ENCODE peak calls at places on chromosomes 1 and 21, in five cellular contexts. One of them, this sample, is unnamed.

GRCh38 chr21:24395320-24395933 is 1211.9 kb downstream of the MRPL39 start:
- DNase-seq in transverse colon: no peak
- DNase-seq in cardiac muscle cell: no peak
- DNase-seq in PC-3: no peak
- DNase-seq in heart left ventricle: no peak
- DNase-seq in this sample: no peak

GRCh38 chr1:179080866-179081695 is 789 bp upstream of the TOR3A start:
- DNase-seq in transverse colon: no peak
- DNase-seq in cardiac muscle cell: no peak
- DNase-seq in PC-3: no peak
- DNase-seq in heart left ventricle: no peak
- DNase-seq in this sample: no peak

GRCh38 chr1:107895403-107896181 is 69.4 kb downstream of the VAV3 start:
- DNase-seq in transverse colon: no peak
- DNase-seq in cardiac muscle cell: no peak
- DNase-seq in PC-3: no peak
- DNase-seq in heart left ventricle: no peak
- DNase-seq in this sample: no peak

GRCh38 chr21:42293649-42294272 is 21.4 kb downstream of the TFF3 start:
- DNase-seq in transverse colon: no peak
- DNase-seq in cardiac muscle cell: no peak
- DNase-seq in PC-3: no peak
- DNase-seq in heart left ventricle: no peak
- DNase-seq in this sample: no peak

GRCh38 chr1:43547538-43548072 is 16.9 kb downstream of the PTPRF start:
- DNase-seq in transverse colon: no peak
- DNase-seq in cardiac muscle cell: peak; percentile 43
- DNase-seq in PC-3: no peak
- DNase-seq in heart left ventricle: no peak
- DNase-seq in this sample: no peak

GRCh38 chr1:156571261-156571958 is 955 bp downstream of the IQGAP3 start:
- DNase-seq in transverse colon: no peak
- DNase-seq in cardiac muscle cell: no peak
- DNase-seq in PC-3: peak; percentile 77
- DNase-seq in heart left ventricle: no peak
- DNase-seq in this sample: no peak

GRCh38 chr1:224151117-224151516 is 31.9 kb upstream of the DEGS1 start:
- DNase-seq in transverse colon: no peak
- DNase-seq in cardiac muscle cell: no peak
- DNase-seq in PC-3: no peak
- DNase-seq in heart left ventricle: no peak
- DNase-seq in this sample: no peak

GRCh38 chr1:87463917-87464565 is 135.4 kb downstream of the LMO4 start:
- DNase-seq in transverse colon: peak; percentile 28
- DNase-seq in cardiac muscle cell: peak; percentile 74
- DNase-seq in PC-3: no peak
- DNase-seq in heart left ventricle: no peak
- DNase-seq in this sample: no peak

GRCh38 chr1:157691285-157691920 is 9.2 kb downstream of the FCRL3 start:
- DNase-seq in transverse colon: no peak
- DNase-seq in cardiac muscle cell: peak; percentile 35
- DNase-seq in PC-3: peak; percentile 62
- DNase-seq in heart left ventricle: no peak
- DNase-seq in this sample: no peak

GRCh38 chr1:199574949-199575348 is 452.6 kb upstream of the NR5A2 start:
- DNase-seq in transverse colon: peak; percentile 13
- DNase-seq in cardiac muscle cell: no peak
- DNase-seq in PC-3: no peak
- DNase-seq in heart left ventricle: no peak
- DNase-seq in this sample: no peak

GRCh38 chr21:17818158-17819113 is 720 bp downstream of the C21orf91 start:
- DNase-seq in transverse colon: peak; percentile 41
- DNase-seq in cardiac muscle cell: peak; percentile 59
- DNase-seq in PC-3: peak; percentile 56
- DNase-seq in heart left ventricle: peak; percentile 71
- DNase-seq in this sample: peak; percentile 55

GRCh38 chr1:235749755-235750300 is 100.2 kb upstream of the GNG4 start:
- DNase-seq in transverse colon: no peak
- DNase-seq in cardiac muscle cell: peak; percentile 5
- DNase-seq in PC-3: no peak
- DNase-seq in heart left ventricle: no peak
- DNase-seq in this sample: no peak

GRCh38 chr1:16250547-16251251 is 13.7 kb upstream of the CPLANE2 start:
- DNase-seq in transverse colon: no peak
- DNase-seq in cardiac muscle cell: no peak
- DNase-seq in PC-3: no peak
- DNase-seq in heart left ventricle: no peak
- DNase-seq in this sample: no peak

GRCh38 chr1:27535386-27535785 is 45.4 kb upstream of the WASF2 start:
- DNase-seq in transverse colon: no peak
- DNase-seq in cardiac muscle cell: no peak
- DNase-seq in PC-3: no peak
- DNase-seq in heart left ventricle: no peak
- DNase-seq in this sample: no peak

GRCh38 chr1:12052997-12053686 is 10.0 kb upstream of the TNFRSF8 start:
- DNase-seq in transverse colon: no peak
- DNase-seq in cardiac muscle cell: no peak
- DNase-seq in PC-3: no peak
- DNase-seq in heart left ventricle: peak; percentile 75
- DNase-seq in this sample: no peak
- TF ChIP-seq CTCF in transverse colon: no peak
- TF ChIP-seq CTCF in cardiac muscle cell: no peak
- TF ChIP-seq CTCF in PC-3: no peak
- TF ChIP-seq CTCF in heart left ventricle: no peak
- TF ChIP-seq CTCF in this sample: no peak

GRCh38 chr1:6470132-6471085 is 4.4 kb upstream of the TNFRSF25 start:
- DNase-seq in transverse colon: no peak
- DNase-seq in cardiac muscle cell: no peak
- DNase-seq in PC-3: no peak
- DNase-seq in heart left ventricle: no peak
- DNase-seq in this sample: no peak
- H3K27me3 ChIP-seq in transverse colon: peaks cover 9% of the 10 kb centered on the region
- H3K27me3 ChIP-seq in cardiac muscle cell: peaks cover 9% of the 10 kb centered on the region
- H3K27me3 ChIP-seq in PC-3: no peaks in the 10 kb centered on the region
- H3K27me3 ChIP-seq in heart left ventricle: no peaks in the 10 kb centered on the region
- H3K27me3 ChIP-seq in this sample: no peaks in the 10 kb centered on the region

DNA sequence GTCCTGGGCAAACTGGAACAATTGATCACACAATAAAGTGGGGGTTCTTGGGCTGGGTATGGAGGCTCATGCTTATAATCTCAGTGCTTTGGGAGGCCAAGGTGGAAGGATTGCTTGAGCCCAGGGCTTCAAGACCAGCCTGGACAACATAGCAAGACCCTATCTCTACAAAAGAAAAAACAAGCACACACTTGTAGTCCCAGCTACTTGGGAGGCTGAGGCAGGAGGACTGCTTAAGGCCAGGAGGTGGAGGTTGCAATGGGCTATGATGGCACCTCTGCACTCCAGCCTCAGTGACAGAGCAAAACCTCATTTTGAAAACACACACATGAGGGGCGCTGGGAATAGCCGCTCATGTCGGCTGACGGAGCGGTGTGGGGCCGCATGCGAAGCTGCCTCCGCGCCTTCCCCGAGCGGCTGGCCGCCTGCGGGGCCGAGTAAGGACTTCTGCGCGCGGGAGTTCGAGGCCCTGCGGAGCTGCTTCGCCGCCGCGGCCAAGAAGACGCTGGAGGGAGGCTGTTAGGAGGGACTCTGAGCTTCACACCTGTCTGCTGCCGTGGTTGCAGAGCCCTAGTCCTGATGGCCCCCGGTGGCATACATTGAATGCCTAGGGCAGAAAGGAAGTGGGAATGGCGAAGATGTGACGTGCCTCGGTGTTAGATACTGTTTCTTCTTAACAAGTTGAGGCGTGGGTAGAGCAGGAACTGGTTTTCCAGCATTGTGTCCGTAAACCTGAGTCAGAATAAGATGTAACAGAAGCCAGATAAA is 59.5 kb downstream of the ACBD3 start:
- DNase-seq in transverse colon: peak; percentile 55
- DNase-seq in cardiac muscle cell: no peak
- DNase-seq in PC-3: peak; percentile 68
- DNase-seq in heart left ventricle: no peak
- DNase-seq in this sample: no peak
- H3K4me3 ChIP-seq in transverse colon: no peak overlapping the region
- H3K4me3 ChIP-seq in cardiac muscle cell: no peak overlapping the region
- H3K4me3 ChIP-seq in PC-3: peak overlapping the region; percentile 58
- H3K4me3 ChIP-seq in heart left ventricle: no peak overlapping the region
- H3K4me3 ChIP-seq in this sample: no peak overlapping the region

GRCh38 chr1:229452956-229453801 is 19.3 kb upstream of the ACTA1 start:
- DNase-seq in transverse colon: no peak
- DNase-seq in cardiac muscle cell: no peak
- DNase-seq in PC-3: peak; percentile 52
- DNase-seq in heart left ventricle: no peak
- DNase-seq in this sample: no peak
- TF ChIP-seq CTCF in transverse colon: peak; percentile 45
- TF ChIP-seq CTCF in cardiac muscle cell: peak; percentile 54
- TF ChIP-seq CTCF in PC-3: peak; percentile 85
- TF ChIP-seq CTCF in heart left ventricle: peak; percentile 37
- TF ChIP-seq CTCF in this sample: peak; percentile 78

DNA sequence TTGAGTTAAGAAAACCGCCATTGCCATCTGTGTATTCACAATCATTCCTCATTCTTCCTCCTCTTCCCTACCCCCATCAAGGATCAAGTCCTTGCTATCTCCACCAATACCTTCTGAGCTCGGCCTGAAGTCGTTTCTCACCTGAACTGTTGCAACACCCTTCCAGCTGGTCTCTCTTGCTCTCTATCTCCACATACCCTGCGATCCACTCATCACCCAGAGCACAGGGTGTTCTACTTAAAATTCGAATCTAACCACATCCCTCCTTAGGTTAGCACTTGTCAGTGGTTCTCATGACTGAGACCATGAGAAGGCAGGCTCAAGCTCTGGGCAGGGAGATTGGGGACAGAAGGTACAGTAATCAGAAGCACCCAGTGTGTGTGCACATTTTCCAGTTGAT is 4.6 kb downstream of the IVL start:
- DNase-seq in transverse colon: no peak
- DNase-seq in cardiac muscle cell: no peak
- DNase-seq in PC-3: no peak
- DNase-seq in heart left ventricle: no peak
- DNase-seq in this sample: no peak
- H3K27me3 ChIP-seq in transverse colon: no peaks in the 10 kb centered on the region
- H3K27me3 ChIP-seq in cardiac muscle cell: no peaks in the 10 kb centered on the region
- H3K27me3 ChIP-seq in PC-3: peaks cover 37% of the 10 kb centered on the region
- H3K27me3 ChIP-seq in heart left ventricle: no peaks in the 10 kb centered on the region
- H3K27me3 ChIP-seq in this sample: no peaks in the 10 kb centered on the region

GRCh38 chr1:48044311-48044710 is 47.1 kb upstream of the TRABD2B start:
- DNase-seq in transverse colon: no peak
- DNase-seq in cardiac muscle cell: no peak
- DNase-seq in PC-3: no peak
- DNase-seq in heart left ventricle: no peak
- DNase-seq in this sample: no peak

GRCh38 chr1:48048064-48048463 is 50.9 kb upstream of the TRABD2B start:
- DNase-seq in transverse colon: no peak
- DNase-seq in cardiac muscle cell: no peak
- DNase-seq in PC-3: no peak
- DNase-seq in heart left ventricle: no peak
- DNase-seq in this sample: no peak

GRCh38 chr1:48048980-48049379 is 51.8 kb upstream of the TRABD2B start:
- DNase-seq in transverse colon: no peak
- DNase-seq in cardiac muscle cell: peak; percentile 39
- DNase-seq in PC-3: no peak
- DNase-seq in heart left ventricle: no peak
- DNase-seq in this sample: no peak

GRCh38 chr1:48049823-48050539 is 52.8 kb upstream of the TRABD2B start:
- DNase-seq in transverse colon: no peak
- DNase-seq in cardiac muscle cell: peak; percentile 69
- DNase-seq in PC-3: no peak
- DNase-seq in heart left ventricle: no peak
- DNase-seq in this sample: peak; percentile 79

DNA sequence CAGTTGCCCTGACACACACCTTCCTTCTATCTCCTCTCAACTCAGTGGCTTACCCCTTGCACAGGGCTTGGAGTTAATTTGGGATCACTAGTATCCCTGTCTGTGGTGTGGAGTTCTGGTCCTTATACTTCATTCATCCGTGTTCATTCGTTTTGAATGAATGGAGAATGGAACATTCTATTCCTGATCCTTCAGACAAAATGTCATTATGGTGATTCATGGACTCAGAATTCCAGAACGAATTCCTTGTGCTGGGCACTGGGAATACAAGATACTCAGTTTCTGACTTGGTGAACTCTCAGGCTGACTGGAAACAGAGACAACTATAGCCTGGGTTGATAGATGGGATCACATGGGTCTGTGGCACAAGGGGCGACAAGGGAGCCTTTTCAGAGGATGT is 49.9 kb upstream of the TRABD2B start:
- DNase-seq in transverse colon: no peak
- DNase-seq in cardiac muscle cell: no peak
- DNase-seq in PC-3: no peak
- DNase-seq in heart left ventricle: no peak
- DNase-seq in this sample: no peak
- H3K4me3 ChIP-seq in transverse colon: no peak overlapping the region
- H3K4me3 ChIP-seq in cardiac muscle cell: no peak overlapping the region
- H3K4me3 ChIP-seq in PC-3: no peak overlapping the region
- H3K4me3 ChIP-seq in heart left ventricle: no peak overlapping the region
- H3K4me3 ChIP-seq in this sample: no peak overlapping the region

GRCh38 chr1:33654267-33654832 is 181.9 kb downstream of the ZSCAN20 start:
- DNase-seq in transverse colon: no peak
- DNase-seq in cardiac muscle cell: peak; percentile 54
- DNase-seq in PC-3: peak; percentile 8
- DNase-seq in heart left ventricle: no peak
- DNase-seq in this sample: no peak
- TF ChIP-seq CTCF in transverse colon: peak; percentile 24
- TF ChIP-seq CTCF in cardiac muscle cell: peak; percentile 22
- TF ChIP-seq CTCF in PC-3: peak; percentile 43
- TF ChIP-seq CTCF in heart left ventricle: peak; percentile 30
- TF ChIP-seq CTCF in this sample: no peak